ENCODE peak calls at places on chromosomes 3 and 15, in seven cellular contexts. I is brain microvascular endothelial cell, K is fibroblast of lung, B is pancreas, D is Peyer's patch, E is stomach, P is adrenal gland. Q is an unnamed sample. For H3K27me3, the result is how much of the 10 kb centered on the place peaks cover.

GRCh38 chr3:38235466-38235865 is 30.1 kb upstream of the SLC22A13 start:
- DNase-seq in D (no peak), B (no peak), P (no peak), K (no peak), I (no peak), E (no peak), Q (no peak)

GRCh38 chr3:143098032-143098764 is 21.4 kb upstream of the CHST2 start:
- DNase-seq in P (no peak), D (no peak), B (no peak), K (no peak), E (no peak), I (no peak), Q (no peak)

GRCh38 chr15:59133921-59134427 is 29.0 kb downstream of the CCNB2 start:
- DNase-seq in D (no peak), E (no peak), K (no peak), B (no peak), I (no peak), P (no peak), Q (no peak)

GRCh38 chr3:13018039-13018431 is 55.2 kb downstream of the IQSEC1 start:
- DNase-seq in P (peak), I (no peak), B (no peak), D (no peak), K (no peak), E (no peak), Q (no peak)

GRCh38 chr15:78037328-78037727 is 40.2 kb downstream of the TBC1D2B start:
- DNase-seq in B (no peak), P (no peak), K (no peak), I (no peak), E (no peak), D (no peak), Q (no peak)

GRCh38 chr3:54159917-54160316 is 37.6 kb downstream of the CACNA2D3 start:
- DNase-seq in K (no peak), I (no peak), D (no peak), P (no peak), E (no peak), B (no peak), Q (no peak)

GRCh38 chr3:148943531-148944200 is 47.7 kb upstream of the GYG1 start:
- DNase-seq in K (peak), E (no peak), P (peak), D (no peak), I (peak), B (peak), Q (peak)

GRCh38 chr15:100653608-100654007 is 51.2 kb downstream of the ASB7 start:
- DNase-seq in I (no peak), K (no peak), D (no peak), E (no peak), P (no peak), B (no peak), Q (no peak)

GRCh38 chr3:13080591-13080990 is 7.4 kb upstream of the IQSEC1 start:
- DNase-seq in E (no peak), P (no peak), I (peak), K (no peak), D (no peak), B (no peak), Q (no peak)

GRCh38 chr3:151845506-151845905 is 27.9 kb upstream of the SUCNR1 start:
- DNase-seq in E (no peak), K (no peak), I (no peak), B (no peak), P (no peak), D (no peak), Q (no peak)

GRCh38 chr3:57980416-57980815 is 27.8 kb upstream of the FLNB start:
- DNase-seq in D (no peak), B (no peak), K (no peak), E (no peak), P (no peak), I (no peak), Q (no peak)

GRCh38 chr3:133153382-133153781 is 115.2 kb downstream of the TMEM108 start:
- DNase-seq in I (no peak), E (no peak), B (no peak), K (no peak), D (no peak), P (no peak), Q (no peak)

GRCh38 chr3:71318459-71318827 is 265.1 kb downstream of the FOXP1 start:
- DNase-seq in K (no peak), I (no peak), P (no peak), B (no peak), E (no peak), D (no peak), Q (no peak)

GRCh38 chr3:55690161-55690560 is 203.1 kb upstream of the WNT5A start:
- DNase-seq in K (no peak), I (no peak), E (no peak), D (no peak), P (no peak), B (no peak), Q (no peak)

GRCh38 chr3:35829499-35829898 is 190.2 kb downstream of the ARPP21 start:
- DNase-seq in I (peak), K (peak), D (no peak), E (no peak), B (no peak), P (no peak), Q (no peak)

GRCh38 chr15:36177590-36178281 is 401.7 kb upstream of the CDIN1 start:
- DNase-seq in B (no peak), E (no peak), I (no peak), D (no peak), P (no peak), K (peak), Q (no peak)

GRCh38 chr3:84108442-84108971 is 850.3 kb upstream of the CADM2 start:
- DNase-seq in E (no peak), D (no peak), K (peak), B (no peak), I (peak), P (no peak), Q (no peak)

GRCh38 chr3:132641837-132642538 is 17.6 kb downstream of the ACAD11 start:
- DNase-seq in E (no peak), D (no peak), B (no peak), P (no peak), I (no peak), K (peak), Q (no peak)

GRCh38 chr3:171476532-171477102 is 16.4 kb upstream of the TNIK start:
- DNase-seq in D (no peak), B (no peak), K (no peak), P (no peak), E (no peak), I (no peak), Q (no peak)

GRCh38 chr15:70091649-70092461 is 5.9 kb downstream of the TLE3 start:
- DNase-seq in I (no peak), K (peak), B (no peak), P (no peak), E (peak), D (no peak), Q (no peak)

GRCh38 chr3:167649731-167650130 is 4.0 kb downstream of the WDR49 start:
- DNase-seq in E (no peak), D (no peak), B (no peak), I (no peak), P (no peak), K (no peak), Q (no peak)

GRCh38 chr15:77457619-77458265 is 37.1 kb downstream of the HMG20A start:
- DNase-seq in K (peak), E (no peak), B (no peak), D (no peak), P (no peak), I (peak), Q (no peak)

GRCh38 chr15:99126930-99127329 is 22.1 kb downstream of the SYNM start:
- DNase-seq in K (no peak), E (no peak), I (no peak), B (no peak), D (no peak), P (no peak), Q (no peak)

GRCh38 chr3:14562441-14562840 is 22.3 kb upstream of the GRIP2 start:
- DNase-seq in K (peak), I (peak), B (no peak), P (no peak), E (no peak), D (no peak), Q (no peak)
- H3K27me3 ChIP-seq in K (under half), I (under half), B (under half), P (under half), E (under half), D (under half), Q (under half)

DNA sequence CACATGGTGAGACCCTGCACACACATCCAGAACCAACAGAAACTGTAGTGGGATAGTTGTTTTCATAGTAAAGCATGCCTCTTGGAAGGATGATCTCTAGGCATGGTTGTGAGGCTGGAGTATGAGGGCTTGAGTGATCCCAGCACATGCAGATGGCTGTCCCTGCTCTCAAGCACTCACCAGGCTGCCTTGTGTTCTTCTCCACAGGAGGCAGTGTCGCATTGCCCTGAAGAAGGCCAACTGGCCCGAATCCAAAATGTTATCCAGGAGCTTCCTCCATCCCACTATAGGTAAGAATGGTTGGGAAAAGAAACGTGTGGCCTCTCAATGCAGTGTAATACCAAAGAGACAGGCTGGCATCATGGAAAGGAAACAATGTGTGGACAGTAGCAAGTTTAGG is 82.7 kb downstream of the TMEM39A start:
- DNase-seq in K (no peak), I (no peak), B (peak), P (no peak), E (no peak), D (no peak), Q (no peak)
- TF ChIP-seq CTCF in K (no peak), I (no peak), B (no peak), P (no peak), E (no peak), D (no peak), Q (peak)

DNA sequence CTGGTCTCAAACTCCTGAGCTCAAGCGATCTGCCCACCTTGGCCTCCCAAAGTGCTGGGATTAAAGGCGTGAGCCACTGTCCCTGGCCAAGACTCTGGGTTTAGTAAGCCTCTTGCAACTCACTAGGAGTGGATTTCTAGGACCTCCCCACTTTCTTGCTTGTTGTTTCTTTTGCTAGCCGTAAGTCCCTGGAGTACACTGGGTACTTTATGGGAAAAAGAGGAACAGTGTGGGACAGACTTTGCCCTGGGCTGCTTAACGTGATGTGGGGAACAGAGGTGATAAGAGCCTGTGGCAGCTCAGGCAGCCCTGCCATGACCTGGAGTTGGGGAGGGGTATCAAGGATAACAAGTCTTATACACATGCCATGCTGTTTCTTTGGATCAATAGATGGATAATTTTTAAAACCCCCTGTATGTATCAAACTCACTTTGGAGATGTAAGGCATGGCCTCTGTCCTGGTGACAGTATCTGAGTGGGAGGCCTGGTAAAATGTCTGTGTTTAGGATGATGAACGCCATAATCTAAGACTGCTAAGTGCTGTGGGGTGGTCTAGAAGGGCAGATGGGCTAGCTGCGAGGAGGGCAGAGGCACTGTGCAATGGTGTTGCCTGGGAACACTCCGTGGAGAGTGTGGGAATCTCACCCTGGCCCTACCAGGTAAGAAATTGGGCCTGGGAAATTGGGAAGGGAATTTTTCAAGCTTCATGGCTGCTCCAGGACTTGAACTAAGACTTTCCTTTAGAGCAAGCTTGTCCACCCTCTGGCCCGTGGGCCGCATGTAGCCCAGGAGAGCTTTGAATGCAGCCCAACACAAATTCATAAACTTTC is 54.8 kb downstream of the SMAD3 start:
- DNase-seq in D (no peak), B (no peak), I (no peak), E (no peak), P (no peak), K (no peak), Q (no peak)
- H3K4me3 ChIP-seq in D (peak), B (no peak), I (no peak), E (no peak), P (no peak), K (no peak), Q (no peak)

GRCh38 chr3:43674345-43675085 is 16.2 kb upstream of the ABHD5 start:
- DNase-seq in B (no peak), P (no peak), D (no peak), K (no peak), E (no peak), I (no peak), Q (no peak)
- H3K27me3 ChIP-seq in B (under half), P (under half), D (under half), K (under half), E (under half), I (under half), Q (under half)

GRCh38 chr15:85312925-85313324 is 67.5 kb upstream of the AKAP13 start:
- DNase-seq in B (no peak), D (no peak), E (no peak), P (no peak), I (peak), K (peak), Q (no peak)
- TF ChIP-seq CTCF in B (no peak), D (peak), E (no peak), P (no peak), I (peak), K (peak), Q (peak)

GRCh38 chr3:169082634-169083033 is 580.9 kb downstream of the MECOM start:
- DNase-seq in B (no peak), K (no peak), I (no peak), P (no peak), D (no peak), E (no peak), Q (no peak)
- H3K4me3 ChIP-seq in B (no peak), K (no peak), I (no peak), P (no peak), D (no peak), E (no peak), Q (no peak)

DNA sequence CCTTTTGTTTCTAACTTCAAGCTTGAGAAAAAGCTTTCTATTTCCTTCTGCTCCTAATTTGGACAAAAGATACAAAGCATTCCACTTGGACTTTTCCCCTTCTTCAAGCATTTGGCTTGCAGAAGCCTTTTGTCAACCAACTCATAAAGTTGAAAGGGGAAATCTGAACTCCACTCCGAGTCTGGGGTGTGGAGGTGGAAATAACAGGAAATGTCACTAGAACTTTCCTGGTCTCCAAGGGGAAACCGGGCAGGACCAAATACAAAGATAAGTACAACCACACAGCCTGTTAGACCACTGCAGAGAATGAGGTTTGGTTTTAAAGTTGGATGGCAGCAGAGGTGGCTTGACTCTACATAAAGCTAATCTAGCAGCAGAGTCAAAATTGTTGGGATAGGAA is 4.2 kb upstream of the C3orf80 start:
- DNase-seq in I (no peak), K (no peak), B (no peak), P (no peak), D (no peak), E (no peak), Q (no peak)
- H3K27me3 ChIP-seq in I (under half), K (under half), B (under half), P (under half), D (under half), E (under half), Q (under half)

DNA sequence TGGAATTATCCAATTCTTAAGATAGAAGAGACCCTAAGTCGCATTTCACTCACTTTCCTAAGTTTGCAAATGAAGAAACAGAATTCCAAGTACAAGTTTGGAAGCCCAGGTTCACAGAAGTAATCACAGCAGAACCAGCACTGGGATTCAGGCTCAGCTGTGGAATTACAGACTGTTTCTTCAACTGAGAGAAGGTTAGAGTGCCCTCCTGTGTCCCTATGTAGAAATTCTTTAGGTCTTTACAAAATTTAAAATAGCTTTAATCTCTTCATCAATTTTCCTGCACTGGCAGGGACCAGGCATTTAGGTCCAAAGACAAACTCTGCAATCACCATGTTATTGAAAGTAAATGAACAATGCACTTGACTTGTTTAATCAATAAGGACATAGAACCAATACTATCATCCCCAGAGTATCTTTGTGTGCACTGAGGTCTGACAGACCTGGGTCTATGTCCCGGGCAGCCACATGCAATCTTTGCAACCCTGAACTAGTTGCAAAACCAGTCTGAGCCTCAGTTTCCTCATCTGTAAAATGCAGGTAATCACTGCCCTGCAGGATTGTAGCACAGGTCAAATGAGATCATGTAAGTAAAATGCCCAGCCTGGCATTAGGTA is 96.3 kb upstream of the ZBED2 start:
- DNase-seq in B (no peak), E (no peak), D (no peak), I (no peak), K (peak), P (no peak), Q (no peak)
- TF ChIP-seq CTCF in B (no peak), E (no peak), D (peak), I (peak), K (peak), P (peak), Q (peak)

GRCh38 chr15:29674661-29675533 is 147.4 kb downstream of the TJP1 start:
- DNase-seq in K (peak), P (peak), I (no peak), E (peak), B (peak), D (no peak), Q (no peak)
- H3K4me3 ChIP-seq in K (peak), P (no peak), I (peak), E (peak), B (peak), D (peak), Q (no peak)

DNA sequence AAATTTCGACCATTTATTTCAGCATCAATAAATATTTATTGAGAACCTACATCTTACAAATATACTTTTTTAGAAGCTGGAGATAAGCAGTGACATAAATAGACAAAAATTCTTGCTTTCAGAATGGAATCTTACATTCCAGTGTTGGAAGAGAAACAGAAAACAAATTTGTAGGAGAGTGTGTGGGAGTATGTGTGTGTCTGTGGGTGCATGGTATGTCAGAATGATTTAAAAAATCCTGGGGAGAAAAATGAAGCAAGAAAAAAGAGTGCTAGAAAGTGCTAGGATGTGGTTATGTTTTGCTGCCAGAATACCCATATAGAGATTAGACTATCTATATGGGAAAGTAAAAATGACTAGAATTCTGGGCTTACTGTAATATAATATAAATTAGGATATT is 561.7 kb upstream of the SGO1 start:
- DNase-seq in K (peak), D (no peak), I (peak), B (no peak), E (no peak), P (no peak), Q (no peak)
- H3K27me3 ChIP-seq in K (under half), D (under half), I (under half), B (under half), E (under half), P (under half), Q (under half)

Q was measured in GM06990.